ENCODE peak calls at places on chromosomes 1 and 21, in seven cellular contexts. D is IMR-90, S is WTC11, Q is A549, X is HepG2, C is K562, O is GM12878. P is an unnamed sample.

GRCh38 chr1:102015728-102016127 is 19.0 kb upstream of the OLFM3 start:
- DNase-seq in D (no peak), S (no peak), Q (no peak), X (no peak), C (no peak), O (no peak), P (no peak)

GRCh38 chr1:109185990-109186703 is 27.6 kb upstream of the SARS1 start:
- DNase-seq in D (no peak), S (no peak), Q (no peak), X (no peak), C (peak; percentile 71), O (no peak), P (no peak)

GRCh38 chr1:15410884-15411245 is 1.2 kb downstream of the EFHD2 start:
- DNase-seq in D (no peak), S (no peak), Q (no peak), X (no peak), C (no peak), O (no peak), P (no peak)

GRCh38 chr21:44518684-44519083 is 21.3 kb downstream of the KRTAP10-1 start:
- DNase-seq in D (no peak), S (no peak), Q (no peak), X (no peak), C (no peak), O (no peak), P (no peak)

GRCh38 chr21:38824124-38824822 is 18.5 kb downstream of the ETS2 start:
- DNase-seq in D (peak; percentile 90), S (no peak), Q (no peak), X (peak; percentile 95), C (no peak), O (no peak), P (no peak)

GRCh38 chr21:14554948-14555347 is 8.8 kb upstream of the SAMSN1 start:
- DNase-seq in D (no peak), S (no peak), Q (no peak), X (no peak), C (no peak), O (no peak), P (no peak)

GRCh38 chr1:91727763-91728162 is 158.2 kb downstream of the TGFBR3 start:
- DNase-seq in D (no peak), S (no peak), Q (no peak), X (no peak), C (peak; percentile 65), O (no peak), P (no peak)

GRCh38 chr1:212951058-212951923 is 950 bp downstream of the VASH2 start:
- DNase-seq in D (no peak), S (no peak), Q (no peak), X (no peak), C (no peak), O (no peak), P (peak; percentile 79)

GRCh38 chr21:32576011-32576410 is 9.3 kb downstream of the TCP10L start:
- DNase-seq in D (no peak), S (no peak), Q (no peak), X (no peak), C (no peak), O (no peak), P (no peak)

GRCh38 chr21:32570456-32570855 is 14.9 kb downstream of the TCP10L start:
- DNase-seq in D (no peak), S (no peak), Q (no peak), X (no peak), C (no peak), O (no peak), P (no peak)

GRCh38 chr21:32574946-32575925 is 10.1 kb downstream of the TCP10L start:
- DNase-seq in D (no peak), S (no peak), Q (no peak), X (no peak), C (no peak), O (no peak), P (no peak)

GRCh38 chr21:32569261-32570230 is 15.8 kb downstream of the TCP10L start:
- DNase-seq in D (peak; percentile 79), S (peak; percentile 88), Q (peak; percentile 66), X (peak; percentile 77), C (peak; percentile 91), O (peak; percentile 13), P (peak; percentile 86)

DNA sequence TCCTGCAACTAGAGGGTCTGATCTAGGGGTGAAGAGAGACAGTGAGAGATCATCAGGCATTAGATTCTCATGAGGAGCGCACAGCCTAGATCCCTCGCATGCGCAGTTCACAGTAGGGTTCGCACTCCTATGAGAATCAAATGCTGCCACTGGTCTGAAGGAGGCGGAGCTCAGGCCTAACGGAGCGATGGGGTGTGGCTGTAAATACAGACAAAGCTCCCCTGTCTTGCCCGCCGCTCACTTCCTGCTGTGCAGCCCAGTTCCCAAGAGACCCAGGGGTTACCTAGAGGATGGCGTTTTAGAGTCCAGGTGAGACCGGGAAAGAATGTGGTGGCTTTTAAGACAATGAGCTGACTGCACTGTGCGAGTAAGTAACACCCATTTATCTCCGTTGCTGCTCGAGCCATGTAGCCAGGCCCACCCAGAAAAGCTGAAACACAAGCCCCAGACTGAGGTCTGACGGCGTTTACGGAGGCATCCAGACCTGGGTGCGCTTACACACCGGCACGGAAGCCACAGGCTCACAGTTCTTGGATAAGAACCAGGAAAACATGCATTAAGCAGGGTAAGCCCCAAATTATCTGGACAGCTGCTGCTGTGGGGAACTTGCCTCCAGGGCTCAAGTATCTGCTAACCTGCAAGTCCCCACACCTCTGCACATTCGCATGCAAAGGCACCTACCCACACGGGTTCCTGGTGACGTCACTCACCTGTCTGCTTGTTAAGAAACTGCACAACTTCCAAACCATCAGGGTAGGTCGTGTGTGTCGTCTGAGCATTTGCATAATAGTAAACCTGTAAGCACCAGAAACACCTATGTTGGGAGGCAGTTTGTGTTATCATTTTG is 12.5 kb downstream of the TCP10L start:
- DNase-seq in D (no peak), S (no peak), Q (no peak), X (peak; percentile 71), C (peak; percentile 76), O (no peak), P (no peak)
- TF ChIP-seq USF2 in D (no peak), S (no peak), Q (no peak), X (no peak), C (no peak), O (no peak), P (no peak)

DNA sequence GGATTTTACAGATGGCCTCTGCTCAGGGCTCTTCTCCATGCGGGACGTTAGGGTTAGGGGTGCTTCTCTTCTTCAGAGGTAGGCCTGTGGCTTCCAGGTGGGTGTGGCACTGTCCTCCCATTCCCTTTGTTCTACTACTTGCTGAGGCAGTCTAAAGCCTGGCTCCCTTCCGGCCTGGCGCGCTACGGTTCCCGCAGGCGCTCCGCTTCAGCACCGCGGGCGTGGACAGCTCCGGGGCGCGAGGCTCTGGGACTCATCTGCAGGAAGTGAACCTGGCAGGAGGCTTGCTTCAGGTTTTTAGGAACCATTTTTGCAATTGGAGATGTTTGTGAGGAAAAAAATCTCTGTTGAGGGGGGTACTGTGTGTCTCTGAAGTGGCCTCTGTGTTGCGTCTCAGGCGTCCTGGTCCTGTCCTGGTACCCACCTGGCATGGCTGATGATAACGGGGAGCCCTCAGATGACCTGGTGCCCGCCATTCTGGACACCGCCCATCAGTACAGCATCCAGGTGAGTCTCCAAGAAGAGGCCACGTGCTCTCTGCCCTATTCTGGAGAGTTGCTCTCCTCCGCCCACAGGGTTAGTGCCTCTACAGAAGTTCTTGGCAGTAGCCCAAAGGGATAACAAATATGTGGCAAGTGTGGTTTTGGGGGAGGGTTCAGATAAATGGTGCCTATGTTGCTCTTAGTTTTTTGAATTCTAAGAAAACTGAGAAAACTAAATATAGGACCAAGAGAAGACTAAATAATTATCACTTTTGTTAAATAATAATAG is 1.9 kb downstream of the MANEAL start:
- DNase-seq in D (peak; percentile 32), S (peak; percentile 85), Q (no peak), X (no peak), C (peak; percentile 86), O (no peak), P (peak; percentile 67)
- TF ChIP-seq USF2 in D (no peak), S (no peak), Q (no peak), X (no peak), C (peak; percentile 23), O (no peak), P (no peak)

DNA sequence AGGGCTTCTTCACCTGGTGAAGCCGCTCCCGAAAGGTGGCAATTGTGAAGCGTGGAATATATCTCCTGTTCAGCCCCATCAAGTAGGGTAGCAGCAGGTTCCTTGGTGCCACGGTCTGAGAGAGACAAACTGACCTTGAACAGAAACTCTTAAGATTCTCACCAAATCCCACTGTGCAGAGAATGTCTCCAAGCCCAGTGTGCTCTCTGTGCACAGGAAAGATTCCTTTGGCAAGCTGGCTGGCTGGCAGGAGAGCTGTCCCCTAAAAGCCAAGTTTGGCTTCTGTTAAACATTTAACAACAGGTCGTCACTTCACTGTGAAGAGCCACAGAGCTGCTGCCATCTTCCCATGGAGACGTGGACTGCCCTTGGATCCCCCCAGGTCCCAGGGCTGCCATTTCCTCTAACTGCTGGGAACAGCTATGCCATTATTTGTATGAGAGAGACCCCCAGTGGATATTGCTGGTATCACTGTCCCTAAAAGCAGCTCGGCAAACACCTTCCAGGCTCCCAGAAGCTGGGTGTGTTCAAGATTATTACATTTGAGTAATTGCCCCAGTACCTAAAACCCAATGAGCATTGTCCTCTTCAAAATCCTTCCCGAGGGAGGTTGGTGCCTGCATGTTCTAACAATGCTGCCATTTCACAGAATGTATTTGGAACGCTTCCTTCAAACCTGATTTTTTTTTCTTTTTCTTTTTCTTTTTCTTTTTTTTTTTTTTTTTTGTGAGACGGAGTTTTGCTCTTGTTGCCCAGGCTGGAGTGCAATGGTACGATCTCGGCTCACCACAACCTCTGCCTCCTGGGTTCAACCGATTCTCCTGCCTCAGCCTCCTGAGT is 71.8 kb downstream of the CD58 start:
- DNase-seq in D (peak; percentile 61), S (peak; percentile 68), Q (peak; percentile 51), X (peak; percentile 68), C (peak; percentile 90), O (no peak), P (peak; percentile 88)
- TF ChIP-seq USF2 in D (no peak), S (no peak), Q (no peak), X (no peak), C (no peak), O (no peak), P (no peak)

GRCh38 chr1:21255943-21256320 is 34.3 kb downstream of the ECE1 start:
- DNase-seq in D (no peak), S (no peak), Q (no peak), X (no peak), C (no peak), O (no peak), P (no peak)
- TF ChIP-seq USF2 in D (no peak), S (no peak), Q (no peak), X (no peak), C (no peak), O (no peak), P (no peak)

DNA sequence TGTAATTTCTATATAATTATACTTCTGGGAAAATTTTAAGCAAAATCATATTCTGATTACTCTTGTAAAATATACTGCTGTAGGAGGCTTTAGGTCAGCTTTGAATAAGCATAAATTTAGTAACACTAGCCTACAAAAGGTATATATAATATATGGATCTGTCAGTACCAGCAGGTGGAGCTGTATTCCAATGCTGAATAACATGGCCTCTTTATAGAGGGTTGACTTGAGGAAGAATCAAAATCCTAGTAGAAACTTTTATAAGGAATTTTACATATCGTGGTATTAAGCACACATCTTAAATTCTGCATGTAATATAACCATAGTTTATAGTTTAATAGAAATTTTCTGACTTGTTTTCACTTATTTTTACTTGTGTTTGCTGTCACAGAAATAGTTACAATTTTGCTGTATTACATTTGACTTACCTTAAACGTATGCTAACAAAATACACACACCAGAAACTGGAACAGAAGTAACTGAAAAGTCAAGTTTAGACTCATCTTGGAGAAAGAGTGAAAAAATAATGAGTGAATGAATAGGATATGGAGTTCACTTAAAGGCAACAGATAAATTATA is 79.3 kb downstream of the HMCN1 start:
- DNase-seq in D (peak; percentile 73), S (no peak), Q (peak; percentile 5), X (peak; percentile 24), C (peak; percentile 69), O (no peak), P (peak; percentile 11)
- TF ChIP-seq USF2 in D (no peak), S (no peak), Q (no peak), X (no peak), C (no peak), O (no peak), P (no peak)

P was measured in SK-N-SH.